ENCODE peak calls at places on chromosome 2, in six cellular contexts. One of them, this sample, is unnamed.

GRCh38 chr2:42200534-42201227 is 31.5 kb downstream of the EML4 start:
- DNase-seq in coronary artery: no peak
- DNase-seq in heart left ventricle: no peak
- DNase-seq in PC-9: no peak
- DNase-seq in cardiac fibroblast: peak
- DNase-seq in astrocyte of the spinal cord: peak
- DNase-seq in this sample: no peak

GRCh38 chr2:19292007-19292406 is 66.4 kb downstream of the OSR1 start:
- DNase-seq in coronary artery: no peak
- DNase-seq in heart left ventricle: no peak
- DNase-seq in PC-9: no peak
- DNase-seq in cardiac fibroblast: no peak
- DNase-seq in astrocyte of the spinal cord: no peak
- DNase-seq in this sample: no peak

GRCh38 chr2:152825834-152826233 is 107.4 kb downstream of the ARL6IP6 start:
- DNase-seq in coronary artery: no peak
- DNase-seq in heart left ventricle: no peak
- DNase-seq in PC-9: no peak
- DNase-seq in cardiac fibroblast: peak
- DNase-seq in astrocyte of the spinal cord: peak
- DNase-seq in this sample: peak

GRCh38 chr2:203016716-203017115 is 2.0 kb downstream of the NBEAL1 start:
- DNase-seq in coronary artery: no peak
- DNase-seq in heart left ventricle: no peak
- DNase-seq in PC-9: no peak
- DNase-seq in cardiac fibroblast: no peak
- DNase-seq in astrocyte of the spinal cord: no peak
- DNase-seq in this sample: no peak

GRCh38 chr2:47304654-47305053 is 98.3 kb upstream of the MSH2 start:
- DNase-seq in coronary artery: no peak
- DNase-seq in heart left ventricle: no peak
- DNase-seq in PC-9: peak
- DNase-seq in cardiac fibroblast: no peak
- DNase-seq in astrocyte of the spinal cord: no peak
- DNase-seq in this sample: no peak

GRCh38 chr2:207516206-207516605 is 13.6 kb upstream of the CREB1 start:
- DNase-seq in coronary artery: no peak
- DNase-seq in heart left ventricle: no peak
- DNase-seq in PC-9: no peak
- DNase-seq in cardiac fibroblast: peak
- DNase-seq in astrocyte of the spinal cord: peak
- DNase-seq in this sample: no peak

GRCh38 chr2:122634261-122634660 is 878.8 kb downstream of the TSN start:
- DNase-seq in coronary artery: no peak
- DNase-seq in heart left ventricle: no peak
- DNase-seq in PC-9: no peak
- DNase-seq in cardiac fibroblast: peak
- DNase-seq in astrocyte of the spinal cord: peak
- DNase-seq in this sample: no peak

GRCh38 chr2:172672999-172673726 is 62.5 kb upstream of the RAPGEF4 start:
- DNase-seq in coronary artery: no peak
- DNase-seq in heart left ventricle: no peak
- DNase-seq in PC-9: peak
- DNase-seq in cardiac fibroblast: peak
- DNase-seq in astrocyte of the spinal cord: no peak
- DNase-seq in this sample: no peak

GRCh38 chr2:223995569-223995968 is 38.3 kb downstream of the MRPL44 start:
- DNase-seq in coronary artery: no peak
- DNase-seq in heart left ventricle: no peak
- DNase-seq in PC-9: no peak
- DNase-seq in cardiac fibroblast: peak
- DNase-seq in astrocyte of the spinal cord: peak
- DNase-seq in this sample: peak

GRCh38 chr2:95272299-95272751 is 1.9 kb upstream of the PROM2 start:
- DNase-seq in coronary artery: no peak
- DNase-seq in heart left ventricle: peak
- DNase-seq in PC-9: no peak
- DNase-seq in cardiac fibroblast: no peak
- DNase-seq in astrocyte of the spinal cord: no peak
- DNase-seq in this sample: no peak

GRCh38 chr2:60216452-60216995 is 336.9 kb downstream of the BCL11A start:
- DNase-seq in coronary artery: no peak
- DNase-seq in heart left ventricle: no peak
- DNase-seq in PC-9: no peak
- DNase-seq in cardiac fibroblast: no peak
- DNase-seq in astrocyte of the spinal cord: no peak
- DNase-seq in this sample: no peak

GRCh38 chr2:239532305-239532649 is 131.5 kb upstream of the HDAC4 start:
- DNase-seq in coronary artery: no peak
- DNase-seq in heart left ventricle: no peak
- DNase-seq in PC-9: no peak
- DNase-seq in cardiac fibroblast: no peak
- DNase-seq in astrocyte of the spinal cord: no peak
- DNase-seq in this sample: no peak

GRCh38 chr2:19872302-19872701 is 29.5 kb downstream of the TTC32 start:
- DNase-seq in coronary artery: peak
- DNase-seq in heart left ventricle: no peak
- DNase-seq in PC-9: no peak
- DNase-seq in cardiac fibroblast: no peak
- DNase-seq in astrocyte of the spinal cord: no peak
- DNase-seq in this sample: no peak

GRCh38 chr2:176129825-176130152 is 284 bp downstream of the HOXD8 start:
- DNase-seq in coronary artery: no peak
- DNase-seq in heart left ventricle: no peak
- DNase-seq in PC-9: no peak
- DNase-seq in cardiac fibroblast: no peak
- DNase-seq in astrocyte of the spinal cord: no peak
- DNase-seq in this sample: no peak

GRCh38 chr2:64637000-64637628 is 16.6 kb downstream of the SERTAD2 start:
- DNase-seq in coronary artery: no peak
- DNase-seq in heart left ventricle: no peak
- DNase-seq in PC-9: no peak
- DNase-seq in cardiac fibroblast: no peak
- DNase-seq in astrocyte of the spinal cord: no peak
- DNase-seq in this sample: no peak

GRCh38 chr2:156901373-156902031 is 356.0 kb upstream of the GALNT5 start:
- DNase-seq in coronary artery: no peak
- DNase-seq in heart left ventricle: no peak
- DNase-seq in PC-9: no peak
- DNase-seq in cardiac fibroblast: peak
- DNase-seq in astrocyte of the spinal cord: peak
- DNase-seq in this sample: no peak

GRCh38 chr2:238285653-238286082 is 2.7 kb downstream of the PER2 start:
- DNase-seq in coronary artery: peak
- DNase-seq in heart left ventricle: peak
- DNase-seq in PC-9: peak
- DNase-seq in cardiac fibroblast: peak
- DNase-seq in astrocyte of the spinal cord: peak
- DNase-seq in this sample: peak
- H3K4me3 ChIP-seq in coronary artery: peak
- H3K4me3 ChIP-seq in heart left ventricle: no peak
- H3K4me3 ChIP-seq in PC-9: peak
- H3K4me3 ChIP-seq in cardiac fibroblast: no peak
- H3K4me3 ChIP-seq in astrocyte of the spinal cord: no peak
- H3K4me3 ChIP-seq in this sample: no peak

GRCh38 chr2:7866104-7866503 is 815.8 kb upstream of the ID2 start:
- DNase-seq in coronary artery: no peak
- DNase-seq in heart left ventricle: no peak
- DNase-seq in PC-9: no peak
- DNase-seq in cardiac fibroblast: no peak
- DNase-seq in astrocyte of the spinal cord: no peak
- DNase-seq in this sample: no peak
- H3K4me3 ChIP-seq in coronary artery: no peak
- H3K4me3 ChIP-seq in heart left ventricle: no peak
- H3K4me3 ChIP-seq in PC-9: no peak
- H3K4me3 ChIP-seq in cardiac fibroblast: no peak
- H3K4me3 ChIP-seq in astrocyte of the spinal cord: no peak
- H3K4me3 ChIP-seq in this sample: no peak

GRCh38 chr2:237697586-237698337 is 70.4 kb downstream of the LRRFIP1 start:
- DNase-seq in coronary artery: peak
- DNase-seq in heart left ventricle: no peak
- DNase-seq in PC-9: no peak
- DNase-seq in cardiac fibroblast: no peak
- DNase-seq in astrocyte of the spinal cord: no peak
- DNase-seq in this sample: peak

GRCh38 chr2:237695201-237695780 is 67.9 kb downstream of the LRRFIP1 start:
- DNase-seq in coronary artery: peak
- DNase-seq in heart left ventricle: peak
- DNase-seq in PC-9: peak
- DNase-seq in cardiac fibroblast: peak
- DNase-seq in astrocyte of the spinal cord: peak
- DNase-seq in this sample: peak

GRCh38 chr2:237698338-237698694 is 70.9 kb downstream of the LRRFIP1 start:
- DNase-seq in coronary artery: peak
- DNase-seq in heart left ventricle: no peak
- DNase-seq in PC-9: no peak
- DNase-seq in cardiac fibroblast: no peak
- DNase-seq in astrocyte of the spinal cord: no peak
- DNase-seq in this sample: no peak

GRCh38 chr2:237694423-237695194 is 67.2 kb downstream of the LRRFIP1 start:
- DNase-seq in coronary artery: peak
- DNase-seq in heart left ventricle: peak
- DNase-seq in PC-9: no peak
- DNase-seq in cardiac fibroblast: no peak
- DNase-seq in astrocyte of the spinal cord: no peak
- DNase-seq in this sample: no peak

DNA sequence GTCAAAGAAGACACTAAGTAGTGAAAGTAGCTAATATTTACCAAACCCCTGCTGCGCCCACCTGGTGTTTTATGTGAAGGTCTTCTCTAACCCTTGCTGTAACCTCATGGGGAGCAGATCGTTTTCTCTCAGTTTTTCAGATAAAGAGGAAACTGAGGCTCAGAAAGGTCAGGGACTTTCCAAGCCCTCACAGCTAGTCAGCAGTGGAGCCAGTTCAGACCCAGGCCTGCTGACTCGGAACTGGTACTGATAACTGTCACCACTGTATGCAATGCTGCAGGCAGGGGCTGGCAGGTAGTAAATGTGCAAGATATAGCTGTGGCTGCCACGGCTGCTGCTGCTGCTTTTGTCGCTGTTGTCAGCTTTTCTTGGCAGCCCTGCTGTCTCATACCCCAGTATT is 69.1 kb downstream of the LRRFIP1 start:
- DNase-seq in coronary artery: peak
- DNase-seq in heart left ventricle: peak
- DNase-seq in PC-9: no peak
- DNase-seq in cardiac fibroblast: no peak
- DNase-seq in astrocyte of the spinal cord: no peak
- DNase-seq in this sample: no peak
- H3K4me3 ChIP-seq in coronary artery: peak
- H3K4me3 ChIP-seq in heart left ventricle: no peak
- H3K4me3 ChIP-seq in PC-9: peak
- H3K4me3 ChIP-seq in cardiac fibroblast: no peak
- H3K4me3 ChIP-seq in astrocyte of the spinal cord: no peak
- H3K4me3 ChIP-seq in this sample: no peak

DNA sequence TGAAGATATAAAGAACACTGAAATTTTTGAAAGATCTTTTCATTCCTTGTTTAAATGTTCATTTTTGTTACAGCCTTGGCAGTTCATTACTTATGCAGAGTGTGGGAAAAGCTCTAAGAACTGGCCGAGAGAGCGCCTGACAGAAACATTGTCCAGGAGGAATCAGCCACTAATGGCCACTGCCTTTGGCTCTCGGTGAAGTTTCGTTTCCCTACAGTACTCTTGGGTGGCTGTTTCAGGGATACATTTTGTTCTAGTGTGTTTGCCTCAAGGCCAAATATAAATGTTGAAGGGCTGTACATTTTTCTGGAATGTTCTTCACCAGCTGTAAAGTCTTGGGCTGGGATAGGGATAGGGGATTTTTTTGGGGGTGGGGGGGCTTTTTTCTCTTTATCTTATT is 10.8 kb downstream of the SPTBN1 start:
- DNase-seq in coronary artery: no peak
- DNase-seq in heart left ventricle: no peak
- DNase-seq in PC-9: no peak
- DNase-seq in cardiac fibroblast: no peak
- DNase-seq in astrocyte of the spinal cord: no peak
- DNase-seq in this sample: peak
- H3K4me3 ChIP-seq in coronary artery: peak
- H3K4me3 ChIP-seq in heart left ventricle: no peak
- H3K4me3 ChIP-seq in PC-9: no peak
- H3K4me3 ChIP-seq in cardiac fibroblast: no peak
- H3K4me3 ChIP-seq in astrocyte of the spinal cord: no peak
- H3K4me3 ChIP-seq in this sample: no peak

GRCh38 chr2:206430452-206430851 is 12.9 kb upstream of the ADAM23 start:
- DNase-seq in coronary artery: no peak
- DNase-seq in heart left ventricle: no peak
- DNase-seq in PC-9: no peak
- DNase-seq in cardiac fibroblast: no peak
- DNase-seq in astrocyte of the spinal cord: no peak
- DNase-seq in this sample: no peak
- H3K4me3 ChIP-seq in coronary artery: no peak
- H3K4me3 ChIP-seq in heart left ventricle: no peak
- H3K4me3 ChIP-seq in PC-9: no peak
- H3K4me3 ChIP-seq in cardiac fibroblast: no peak
- H3K4me3 ChIP-seq in astrocyte of the spinal cord: no peak
- H3K4me3 ChIP-seq in this sample: no peak

DNA sequence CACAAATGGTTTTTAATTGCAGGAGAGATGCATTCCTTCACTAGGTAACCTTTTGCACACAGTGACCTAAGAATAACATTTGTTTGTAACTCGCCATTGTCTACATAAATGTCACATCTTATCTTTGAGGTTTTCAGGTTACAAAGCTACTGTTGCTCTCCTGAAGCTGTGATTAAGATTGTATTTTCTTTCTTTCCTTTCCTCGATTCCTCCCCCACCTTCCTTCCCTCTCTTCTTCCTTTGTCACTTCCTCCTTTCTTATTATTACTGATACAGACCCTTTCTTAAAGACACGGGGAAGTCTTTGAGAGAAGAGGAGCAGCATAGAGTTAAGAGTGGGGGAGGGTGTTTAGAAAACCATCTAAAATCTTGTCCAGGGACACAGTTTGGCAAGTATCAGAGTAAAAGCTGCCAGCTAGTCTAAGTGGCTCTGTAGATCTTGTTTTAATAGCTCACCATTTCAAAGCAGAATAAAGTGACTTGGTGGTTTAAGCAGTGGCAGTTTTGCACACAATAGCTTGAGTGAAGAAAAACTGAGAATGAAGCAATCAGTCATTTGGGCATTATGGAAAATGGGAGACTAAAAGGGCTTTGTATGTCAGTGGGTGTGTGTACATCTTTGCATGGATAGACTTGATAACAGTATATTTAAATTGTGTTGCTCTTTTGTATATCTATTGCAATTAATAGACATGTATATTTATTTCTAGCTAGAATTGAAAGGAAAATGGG is 10.9 kb downstream of the CERS6 start:
- DNase-seq in coronary artery: no peak
- DNase-seq in heart left ventricle: no peak
- DNase-seq in PC-9: no peak
- DNase-seq in cardiac fibroblast: no peak
- DNase-seq in astrocyte of the spinal cord: no peak
- DNase-seq in this sample: no peak
- H3K4me3 ChIP-seq in coronary artery: no peak
- H3K4me3 ChIP-seq in heart left ventricle: no peak
- H3K4me3 ChIP-seq in PC-9: no peak
- H3K4me3 ChIP-seq in cardiac fibroblast: no peak
- H3K4me3 ChIP-seq in astrocyte of the spinal cord: no peak
- H3K4me3 ChIP-seq in this sample: no peak

This sample was measured in cardiac muscle cell.